ENCODE peak calls at places on chromosomes 6 and 20, in seven cellular contexts. K is CD8-positive, alpha-beta memory T cell; V is Peyer's patch; U is adrenal gland; X is iPS DF 6.9; Q is heart left ventricle; J is tibial nerve. E is an unnamed sample. For H3K9me3, the result is how much of the 10 kb centered on the place peaks cover.

GRCh38 chr6:22149081-22149480 is 147.8 kb downstream of the PRL start:
- DNase-seq in Q (no peak), X (no peak), J (no peak), U (no peak), V (no peak), K (no peak), E (no peak)

GRCh38 chr20:8621021-8621420 is 447.9 kb upstream of the PLCB4 start:
- DNase-seq in K (no peak), Q (no peak), J (no peak), U (no peak), X (no peak), V (no peak), E (no peak)

GRCh38 chr6:43621078-43621835 is 7.8 kb downstream of the GTPBP2 start:
- DNase-seq in U (no peak), Q (no peak), K (no peak), V (no peak), X (no peak), J (no peak), E (no peak)

GRCh38 chr6:47000842-47001241 is 41.3 kb downstream of the ADGRF1 start:
- DNase-seq in V (no peak), X (no peak), K (no peak), J (no peak), U (no peak), Q (no peak), E (peak)

GRCh38 chr6:34334796-34335416 is 57.6 kb downstream of the NUDT3 start:
- DNase-seq in J (no peak), U (no peak), X (no peak), V (no peak), K (no peak), Q (no peak), E (no peak)

GRCh38 chr20:41248371-41249024 is 69.0 kb downstream of the ZHX3 start:
- DNase-seq in J (peak), Q (peak), V (no peak), K (no peak), X (no peak), U (no peak), E (no peak)

GRCh38 chr6:143061597-143062385 is 1.1 kb downstream of the AIG1 start:
- DNase-seq in U (no peak), X (no peak), Q (no peak), J (no peak), V (no peak), K (no peak), E (no peak)

GRCh38 chr6:2630362-2630761 is 120.4 kb downstream of the MYLK4 start:
- DNase-seq in X (no peak), V (no peak), Q (peak), K (no peak), J (peak), U (peak), E (no peak)

GRCh38 chr6:139977887-139978332 is 603.5 kb upstream of the CITED2 start:
- DNase-seq in J (peak), V (no peak), Q (no peak), X (no peak), U (no peak), K (no peak), E (peak)

GRCh38 chr6:110476046-110476849 is at the start of gene SLC22A16:
- DNase-seq in U (no peak), K (no peak), J (no peak), X (no peak), V (no peak), Q (no peak), E (no peak)

GRCh38 chr20:37804584-37805566 is 98.1 kb upstream of the VSTM2L start:
- DNase-seq in Q (no peak), V (no peak), K (no peak), J (no peak), U (no peak), X (no peak), E (no peak)

GRCh38 chr20:8424010-8424409 is 291.9 kb downstream of the PLCB1 start:
- DNase-seq in J (no peak), X (no peak), V (no peak), K (no peak), U (no peak), Q (no peak), E (no peak)

GRCh38 chr20:47818996-47819609 is 33.8 kb upstream of the SULF2 start:
- DNase-seq in X (no peak), J (no peak), Q (no peak), K (no peak), U (no peak), V (peak), E (no peak)

GRCh38 chr6:53300656-53301551 is 47.8 kb downstream of the ELOVL5 start:
- DNase-seq in J (no peak), U (peak), K (no peak), X (no peak), Q (peak), V (no peak), E (no peak)

GRCh38 chr6:150072201-150072600 is 3.3 kb upstream of the ULBP3 start:
- DNase-seq in V (peak), K (no peak), J (no peak), X (no peak), Q (no peak), U (peak), E (peak)

GRCh38 chr20:41279546-41280225 is 37.8 kb downstream of the ZHX3 start:
- DNase-seq in U (no peak), V (no peak), J (no peak), X (no peak), K (no peak), Q (no peak), E (no peak)

GRCh38 chr6:77292564-77293546 is 170.4 kb downstream of the HTR1B start:
- DNase-seq in U (no peak), Q (no peak), K (no peak), V (no peak), J (no peak), X (no peak), E (no peak)

GRCh38 chr20:23231561-23232218 is 118.9 kb upstream of the NXT1 start:
- DNase-seq in V (no peak), Q (no peak), K (no peak), J (no peak), X (no peak), U (no peak), E (no peak)

GRCh38 chr6:129645371-129646139 is 64.4 kb downstream of the ARHGAP18 start:
- DNase-seq in Q (no peak), V (no peak), J (no peak), X (no peak), U (no peak), K (no peak), E (no peak)

GRCh38 chr6:14681699-14682487 is 564.0 kb upstream of the JARID2 start:
- DNase-seq in X (no peak), V (no peak), U (no peak), K (no peak), Q (no peak), J (no peak), E (no peak)

GRCh38 chr6:42783876-42784738 is 2.3 kb downstream of the BICRAL start:
- DNase-seq in K (peak), Q (no peak), U (no peak), J (no peak), V (no peak), X (no peak), E (no peak)

GRCh38 chr20:10626896-10627295 is 46.9 kb downstream of the JAG1 start:
- DNase-seq in J (peak), K (no peak), V (no peak), X (no peak), Q (no peak), U (no peak), E (no peak)

GRCh38 chr6:32176476-32177181 is 745 bp upstream of the AGPAT1 start:
- DNase-seq in X (no peak), J (no peak), U (no peak), K (no peak), Q (no peak), V (no peak), E (no peak)

GRCh38 chr6:52663120-52663934 is 7.6 kb upstream of the TMEM14A start:
- DNase-seq in J (no peak), V (no peak), Q (peak), X (peak), K (peak), U (peak), E (peak)

GRCh38 chr6:7891098-7891872 is 19.3 kb downstream of the TXNDC5 start:
- DNase-seq in U (no peak), J (no peak), X (no peak), Q (no peak), V (no peak), K (no peak), E (no peak)

DNA sequence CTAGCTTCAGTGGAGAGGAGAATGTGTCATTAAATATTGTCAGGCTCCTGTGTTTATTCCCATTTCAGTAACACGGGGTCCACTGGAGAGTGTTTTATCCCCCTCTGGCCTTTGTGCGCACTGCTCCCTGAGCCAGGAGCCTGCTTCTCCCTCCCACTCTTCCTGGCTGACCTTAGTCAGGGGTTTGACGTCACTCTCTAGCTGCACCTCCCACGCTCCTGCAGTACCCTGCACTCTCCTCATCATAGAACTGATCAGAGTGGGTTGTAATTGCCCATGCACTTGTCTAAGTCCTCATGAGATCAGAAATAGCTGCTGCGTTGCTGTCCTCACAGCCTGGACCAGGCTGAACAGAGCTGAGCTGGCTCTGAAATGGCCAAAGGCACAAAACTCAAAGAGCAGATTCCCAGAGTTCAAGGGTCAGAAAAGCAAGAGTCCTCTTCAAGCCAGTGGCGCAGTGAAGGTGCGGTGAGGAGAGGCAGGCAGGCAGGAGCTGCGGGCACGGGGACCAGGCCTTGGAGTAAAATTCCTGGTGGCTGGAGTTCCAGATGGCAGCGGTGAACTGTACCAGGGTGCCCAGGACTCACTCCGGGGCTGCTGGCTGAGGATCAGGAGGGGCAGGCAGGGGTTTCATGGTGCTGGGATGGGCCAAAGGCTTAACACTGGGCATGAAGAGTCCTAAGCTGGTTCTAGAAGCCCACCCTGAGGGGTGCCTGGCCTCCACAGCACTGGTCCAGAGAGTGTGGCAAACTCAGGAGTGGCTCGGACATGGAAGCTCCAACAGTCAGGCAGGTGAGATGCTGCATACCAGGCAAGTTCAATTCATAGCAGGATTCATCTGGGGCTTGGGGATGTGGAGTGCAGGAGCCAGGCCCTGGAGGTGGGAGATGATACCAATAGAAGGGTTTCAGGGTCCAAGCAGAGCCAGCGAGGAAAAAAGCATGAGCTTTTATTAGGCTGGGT is 170.9 kb downstream of the SCP2D1 start:
- DNase-seq in K (no peak), V (no peak), Q (no peak), J (no peak), U (no peak), X (no peak), E (no peak)
- H3K9me3 ChIP-seq in K (under half), V (under half), Q (under half), J (under half), U (under half), X (under half), E (under half)

DNA sequence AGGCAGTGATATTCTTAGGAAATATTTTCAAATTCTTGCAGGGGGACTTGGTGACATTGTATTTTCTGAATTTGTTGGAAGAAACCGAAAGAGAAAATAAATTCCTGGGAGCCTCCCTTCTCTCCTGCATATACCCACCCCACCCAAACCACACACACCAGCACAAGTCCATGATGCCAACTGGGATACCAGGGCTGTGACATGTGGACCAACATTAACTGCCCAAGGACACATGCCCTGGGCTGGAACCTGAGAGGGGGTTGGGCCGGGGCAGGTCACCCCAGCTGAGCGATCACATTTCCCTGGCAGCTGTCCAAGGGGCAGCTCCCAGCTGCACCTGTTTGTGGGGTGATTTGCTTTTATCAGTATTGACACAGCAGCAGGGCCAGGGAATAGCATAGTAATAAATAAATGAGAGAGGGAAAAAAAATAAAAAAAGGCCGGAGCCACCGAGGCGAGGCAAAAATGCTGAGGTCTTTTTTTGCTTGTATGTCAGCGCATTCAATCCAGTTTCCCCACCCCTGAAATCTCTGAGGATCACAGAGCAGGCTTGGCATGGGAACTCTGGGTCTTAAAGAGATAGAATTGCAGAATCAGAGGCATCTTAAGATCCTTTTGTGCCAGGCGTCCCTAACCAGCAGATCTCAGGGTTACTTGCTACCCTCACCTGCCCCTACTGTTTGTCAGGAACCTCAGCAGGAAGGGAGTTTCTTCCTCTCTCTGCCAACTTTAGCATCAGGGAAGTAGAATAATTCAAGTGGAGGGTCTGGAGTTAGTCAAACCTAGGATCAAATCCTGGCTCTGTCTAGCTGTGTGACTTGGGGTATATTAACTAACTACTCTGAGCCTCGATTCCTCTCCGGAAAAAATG is 66.5 kb upstream of the PIM1 start:
- DNase-seq in Q (peak), X (no peak), K (no peak), U (peak), V (peak), J (peak), E (no peak)
- H3K27ac ChIP-seq in Q (peak), X (no peak), K (peak), U (peak), V (peak), J (peak), E (peak)

GRCh38 chr20:57629976-57630525 is 9.8 kb upstream of the ZBP1 start:
- DNase-seq in K (peak), V (no peak), Q (no peak), X (no peak), J (no peak), U (no peak), E (no peak)

GRCh38 chr20:57625181-57625958 is 5.1 kb upstream of the ZBP1 start:
- DNase-seq in J (no peak), U (no peak), K (no peak), V (no peak), Q (no peak), X (no peak), E (no peak)

GRCh38 chr20:57627339-57627738 is 7.1 kb upstream of the ZBP1 start:
- DNase-seq in J (no peak), Q (no peak), K (no peak), U (no peak), X (no peak), V (no peak), E (no peak)

GRCh38 chr20:57625978-57626377 is 5.8 kb upstream of the ZBP1 start:
- DNase-seq in J (no peak), U (no peak), Q (no peak), K (no peak), V (no peak), X (no peak), E (no peak)

GRCh38 chr20:57627972-57628650 is 7.9 kb upstream of the ZBP1 start:
- DNase-seq in V (no peak), Q (peak), J (peak), K (peak), U (no peak), X (no peak), E (no peak)
- H3K4me3 ChIP-seq in V (no peak), Q (peak), J (no peak), K (peak), U (no peak), X (no peak), E (no peak)

GRCh38 chr6:168709034-168709433 is 268.1 kb downstream of the SMOC2 start:
- DNase-seq in J (no peak), K (no peak), X (no peak), U (no peak), V (no peak), Q (no peak), E (no peak)
- H3K9me3 ChIP-seq in J (under half), K (under half), X (under half), U (under half), V (under half), Q (under half), E (under half)

GRCh38 chr20:49832632-49833327 is 20.2 kb downstream of the SLC9A8 start:
- DNase-seq in K (no peak), Q (no peak), V (no peak), J (peak), U (no peak), X (no peak), E (no peak)
- H3K27ac ChIP-seq in K (no peak), Q (no peak), V (no peak), J (no peak), U (no peak), X (no peak), E (peak)

DNA sequence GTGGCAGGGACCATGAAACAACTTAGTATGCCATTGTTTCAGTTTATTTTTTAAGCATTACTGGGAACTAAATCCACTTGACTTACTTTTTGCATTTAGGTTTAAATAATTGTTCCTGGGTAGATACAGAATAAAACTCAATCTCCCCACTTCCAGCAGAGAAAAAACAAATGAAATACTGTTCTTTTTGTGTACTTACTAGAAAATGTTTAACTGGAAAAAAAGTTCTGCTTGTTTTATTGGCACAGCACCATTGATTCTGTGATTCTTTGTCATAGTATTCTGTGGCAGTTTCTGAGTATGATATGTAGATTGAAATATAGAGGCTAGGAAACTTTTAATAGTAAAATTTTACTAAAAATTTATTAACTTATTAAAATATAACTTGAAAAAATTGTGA is 10.2 kb downstream of the ASXL1 start:
- DNase-seq in K (no peak), J (no peak), Q (no peak), U (no peak), X (no peak), V (no peak), E (no peak)
- H3K4me3 ChIP-seq in K (no peak), J (no peak), Q (no peak), U (no peak), X (no peak), V (no peak), E (no peak)

DNA sequence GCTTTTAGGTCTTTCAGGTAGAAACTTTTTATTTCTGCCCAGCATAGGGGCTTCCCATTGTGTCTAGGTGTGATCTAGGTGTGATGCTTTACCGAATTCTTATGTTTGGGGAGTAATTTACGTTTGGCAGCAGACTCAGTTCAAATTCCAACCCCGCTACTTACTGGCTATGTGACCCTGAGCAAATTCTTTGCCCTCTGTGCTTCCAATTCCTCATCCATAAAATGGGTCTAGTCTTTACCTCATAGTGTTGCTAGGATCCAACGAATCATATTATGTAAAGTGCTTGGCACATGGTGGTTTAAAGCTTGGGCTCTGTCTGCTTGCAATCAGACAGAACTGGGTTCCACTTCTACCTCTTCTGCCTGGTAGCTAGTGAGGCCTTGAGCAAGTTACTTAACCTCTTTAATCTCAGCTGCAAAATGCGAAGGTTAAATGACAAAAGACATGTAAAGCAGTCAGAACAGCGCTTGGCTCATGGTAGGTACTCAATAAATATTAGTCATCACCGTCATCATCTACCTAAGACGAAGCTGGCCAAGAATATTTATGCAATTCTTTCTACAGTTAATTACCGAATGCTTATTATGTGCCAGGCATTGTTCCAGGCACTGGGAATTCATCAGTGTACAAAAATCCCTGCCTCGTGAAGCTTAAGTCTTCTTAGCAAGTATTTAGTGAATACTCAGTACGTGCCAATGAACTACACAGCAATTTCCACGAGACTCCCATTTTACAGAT is 1.0 kb downstream of the NSFL1C start:
- DNase-seq in Q (no peak), X (no peak), K (no peak), V (no peak), J (no peak), U (no peak), E (no peak)
- H3K9me3 ChIP-seq in Q (under half), X (under half), K (under half), V (under half), J (under half), U (under half), E (under half)

DNA sequence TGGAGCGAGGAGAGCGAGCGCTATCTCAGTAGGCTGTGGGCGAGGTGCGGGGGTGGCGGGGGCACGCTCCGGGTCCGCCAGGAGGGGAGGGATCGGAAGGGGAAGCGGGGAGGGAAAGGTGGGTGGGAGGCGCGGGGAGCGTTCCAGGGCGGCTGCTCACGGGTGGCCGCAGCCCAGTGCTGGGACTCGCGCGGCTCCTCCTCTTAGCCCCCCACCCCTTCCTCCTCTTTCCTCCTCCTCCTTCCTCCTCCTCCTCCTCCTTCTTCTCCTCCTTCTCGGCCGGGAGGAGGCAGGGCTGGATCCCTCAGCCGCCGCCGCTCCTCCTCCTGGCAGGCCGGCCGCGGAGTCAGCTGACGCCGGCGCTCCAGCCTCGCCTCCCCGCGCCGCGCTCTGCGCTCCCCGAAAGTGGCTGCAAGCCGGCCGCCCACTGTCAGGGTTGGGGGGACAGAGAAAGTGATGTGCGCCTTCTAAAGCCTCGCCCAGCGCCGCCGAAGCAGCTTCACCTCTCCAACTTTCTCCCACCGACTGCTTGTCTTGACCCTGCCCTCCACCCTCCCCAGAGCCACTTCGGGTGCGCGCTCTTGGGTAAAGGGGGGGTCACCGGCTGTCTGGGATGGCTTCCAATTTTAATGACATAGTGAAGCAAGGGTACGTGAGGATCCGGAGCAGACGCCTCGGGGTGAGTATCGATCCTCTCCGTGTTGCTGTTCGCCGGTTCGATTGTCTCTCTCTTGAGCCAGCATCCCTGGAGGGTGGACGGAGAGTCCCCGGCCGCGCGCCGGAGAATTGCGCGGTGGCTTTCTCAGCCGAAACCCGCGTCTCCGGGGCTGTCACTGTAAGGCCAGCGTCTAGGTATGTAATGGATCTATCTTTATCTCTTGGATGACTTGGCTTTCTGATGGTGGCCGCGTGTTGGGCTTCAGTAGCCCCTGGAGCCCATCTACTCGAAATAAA is at the start of gene DOK5:
- DNase-seq in U (peak), V (no peak), Q (peak), X (no peak), K (no peak), J (peak), E (no peak)
- H3K27ac ChIP-seq in U (no peak), V (no peak), Q (peak), X (no peak), K (no peak), J (no peak), E (peak)

E was measured in breast epithelium.